ENCODE peak calls at places on chromosomes 1 and 21, in four cellular contexts. One of them, this sample, is unnamed.
A peak's percentile ranks its signal among the peaks of the same experiment; 100 is the strongest.

GRCh38 chr1:20885121-20885520 is 98.0 kb upstream of the HP1BP3 start:
- DNase-seq in hepatocyte: peak; percentile 6
- DNase-seq in GM23338: peak; percentile 23
- DNase-seq in neural progenitor cell: peak; percentile 3
- DNase-seq in this sample: peak; percentile 15

GRCh38 chr1:207346562-207346912 is 25.1 kb downstream of the CD55 start:
- DNase-seq in hepatocyte: no peak
- DNase-seq in GM23338: no peak
- DNase-seq in neural progenitor cell: no peak
- DNase-seq in this sample: no peak

GRCh38 chr1:154474802-154475201 is 27.2 kb upstream of the TDRD10 start:
- DNase-seq in hepatocyte: peak; percentile 23
- DNase-seq in GM23338: no peak
- DNase-seq in neural progenitor cell: no peak
- DNase-seq in this sample: peak; percentile 72

GRCh38 chr1:68328485-68328884 is 96.2 kb upstream of the WLS start:
- DNase-seq in hepatocyte: no peak
- DNase-seq in GM23338: no peak
- DNase-seq in neural progenitor cell: no peak
- DNase-seq in this sample: no peak

GRCh38 chr1:162736184-162736583 is 54.3 kb upstream of the HSD17B7 start:
- DNase-seq in hepatocyte: no peak
- DNase-seq in GM23338: no peak
- DNase-seq in neural progenitor cell: no peak
- DNase-seq in this sample: no peak

GRCh38 chr1:22745675-22746585 is 35.3 kb downstream of the EPHB2 start:
- DNase-seq in hepatocyte: peak; percentile 57
- DNase-seq in GM23338: no peak
- DNase-seq in neural progenitor cell: no peak
- DNase-seq in this sample: peak; percentile 84

GRCh38 chr1:98044071-98044697 is 123.3 kb upstream of the DPYD start:
- DNase-seq in hepatocyte: no peak
- DNase-seq in GM23338: peak; percentile 31
- DNase-seq in neural progenitor cell: no peak
- DNase-seq in this sample: no peak

GRCh38 chr21:31184462-31184861 is 146.2 kb upstream of the KRTAP19-8 start:
- DNase-seq in hepatocyte: no peak
- DNase-seq in GM23338: no peak
- DNase-seq in neural progenitor cell: no peak
- DNase-seq in this sample: no peak

GRCh38 chr1:202625416-202626360 is 84.6 kb downstream of the SYT2 start:
- DNase-seq in hepatocyte: peak; percentile 82
- DNase-seq in GM23338: peak; percentile 88
- DNase-seq in neural progenitor cell: peak; percentile 85
- DNase-seq in this sample: peak; percentile 53

DNA sequence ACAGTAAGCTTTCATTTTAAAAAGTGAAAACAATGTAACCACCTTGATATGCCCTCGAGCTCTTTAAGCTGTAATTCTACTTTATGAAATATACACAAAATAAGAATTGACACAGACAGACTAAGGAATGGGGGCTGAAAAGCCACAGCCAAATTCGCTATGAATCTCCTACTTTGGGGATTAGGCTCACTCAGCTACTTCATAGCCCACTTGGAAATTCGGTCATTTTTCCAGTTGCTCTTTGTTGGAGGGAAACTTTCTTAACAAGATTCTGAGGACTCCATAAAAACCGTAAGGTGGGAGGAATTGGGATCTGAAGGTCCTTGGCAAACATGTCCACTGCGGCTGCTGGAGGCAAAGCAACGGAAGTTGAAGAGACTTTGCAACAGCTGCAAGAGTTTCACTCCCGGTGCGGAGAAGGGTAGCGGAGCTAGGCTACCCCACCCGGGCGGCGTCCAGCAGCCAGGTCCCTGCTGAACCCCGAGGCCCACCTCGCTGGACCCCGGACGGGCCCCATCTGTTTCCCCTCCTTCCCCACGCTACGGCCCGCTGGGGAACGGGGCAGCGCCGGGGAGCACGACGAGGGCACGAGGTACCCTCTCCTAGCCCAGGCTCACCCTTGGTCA is 634 bp downstream of the MYCBP start:
- DNase-seq in hepatocyte: peak; percentile 28
- DNase-seq in GM23338: peak; percentile 33
- DNase-seq in neural progenitor cell: peak; percentile 38
- DNase-seq in this sample: peak; percentile 26
- H2AFZ ChIP-seq in hepatocyte: peak overlapping the region; percentile 67
- H2AFZ ChIP-seq in GM23338: peak overlapping the region; percentile 38
- H2AFZ ChIP-seq in neural progenitor cell: peak overlapping the region; percentile 74
- H2AFZ ChIP-seq in this sample: peak overlapping the region; percentile 89

DNA sequence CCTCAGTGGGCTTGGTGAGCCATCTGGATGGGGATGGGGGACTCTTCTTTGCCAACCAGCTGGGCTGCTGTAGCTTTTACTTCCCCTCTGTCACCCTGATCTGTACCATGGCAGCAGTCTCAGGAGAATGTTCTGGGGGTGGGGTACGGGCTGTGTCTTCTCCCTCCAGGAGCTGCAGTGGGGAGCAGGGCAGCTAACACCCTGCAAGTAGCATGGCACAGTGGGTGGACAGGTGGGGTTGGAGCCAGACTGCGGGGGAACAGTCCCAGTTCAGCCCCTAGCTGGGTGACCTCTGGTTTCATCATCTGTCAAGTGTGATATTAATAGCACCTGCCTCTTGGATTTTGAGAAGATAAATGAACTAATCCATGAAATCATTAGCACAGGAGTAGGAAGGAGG is 3.1 kb downstream of the NFASC start:
- DNase-seq in hepatocyte: no peak
- DNase-seq in GM23338: no peak
- DNase-seq in neural progenitor cell: no peak
- DNase-seq in this sample: no peak
- H3K4me1 ChIP-seq in hepatocyte: no peaks in the 10 kb centered on the region
- H3K4me1 ChIP-seq in GM23338: peaks cover 17% of the 10 kb centered on the region
- H3K4me1 ChIP-seq in neural progenitor cell: peaks cover 7% of the 10 kb centered on the region
- H3K4me1 ChIP-seq in this sample: no peaks in the 10 kb centered on the region

DNA sequence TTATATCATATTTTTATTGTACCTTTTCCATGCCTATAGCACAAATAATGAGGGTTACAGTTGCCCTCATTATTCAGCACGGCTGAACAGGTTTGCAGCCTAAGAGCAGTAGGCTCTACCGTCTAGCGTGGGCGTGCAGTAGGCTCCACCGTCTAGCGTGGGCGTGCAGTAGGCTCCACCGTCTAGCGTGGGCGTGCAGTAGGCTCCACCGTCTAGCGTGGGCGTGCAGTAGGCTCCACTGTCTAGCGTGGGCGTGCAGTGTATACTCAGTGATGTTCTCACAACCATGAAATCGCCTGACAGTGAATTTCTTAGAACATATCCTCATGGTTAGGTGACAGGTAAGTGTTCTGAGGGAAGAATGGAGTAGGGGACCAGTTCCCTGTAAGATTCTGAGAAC is 84.9 kb downstream of the DYRK1A start:
- DNase-seq in hepatocyte: no peak
- DNase-seq in GM23338: no peak
- DNase-seq in neural progenitor cell: no peak
- DNase-seq in this sample: no peak
- H2AFZ ChIP-seq in hepatocyte: no peak overlapping the region
- H2AFZ ChIP-seq in GM23338: no peak overlapping the region
- H2AFZ ChIP-seq in neural progenitor cell: no peak overlapping the region
- H2AFZ ChIP-seq in this sample: no peak overlapping the region

GRCh38 chr1:216015116-216015515 is 408.1 kb downstream of the USH2A start:
- DNase-seq in hepatocyte: no peak
- DNase-seq in GM23338: no peak
- DNase-seq in neural progenitor cell: no peak
- DNase-seq in this sample: no peak
- H3K4me1 ChIP-seq in hepatocyte: no peaks in the 10 kb centered on the region
- H3K4me1 ChIP-seq in GM23338: peaks cover 17% of the 10 kb centered on the region
- H3K4me1 ChIP-seq in neural progenitor cell: peaks cover 7% of the 10 kb centered on the region
- H3K4me1 ChIP-seq in this sample: no peaks in the 10 kb centered on the region

DNA sequence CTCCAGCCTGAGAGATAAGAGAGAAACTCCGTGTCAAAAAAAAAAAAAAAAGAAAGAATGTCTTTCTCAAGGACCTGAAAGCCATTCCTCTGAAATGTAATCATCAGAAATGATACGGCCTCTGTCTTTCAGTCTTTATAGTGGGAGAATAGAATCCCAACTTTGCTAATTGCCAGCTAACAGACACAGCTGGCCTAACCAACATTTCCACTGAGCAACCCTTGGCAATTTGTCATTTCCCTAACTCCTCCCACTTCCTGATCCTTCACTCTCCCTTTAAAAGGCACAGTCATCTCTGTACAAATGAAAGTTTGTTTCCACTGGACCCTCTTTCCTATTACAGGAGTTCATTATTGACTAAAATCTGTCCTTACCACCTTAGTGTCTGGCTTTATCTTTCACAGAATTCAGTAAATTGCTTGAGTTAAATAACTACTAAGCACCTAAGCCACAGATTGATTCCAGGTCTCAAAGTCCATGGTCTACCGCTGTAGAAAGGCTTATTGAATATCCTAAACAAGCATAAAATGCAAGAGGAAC is 4.3 kb upstream of the CBR1 start:
- DNase-seq in hepatocyte: peak; percentile 43
- DNase-seq in GM23338: no peak
- DNase-seq in neural progenitor cell: no peak
- DNase-seq in this sample: peak; percentile 69
- H2AFZ ChIP-seq in hepatocyte: no peak overlapping the region
- H2AFZ ChIP-seq in GM23338: peak overlapping the region; percentile 53
- H2AFZ ChIP-seq in neural progenitor cell: no peak overlapping the region
- H2AFZ ChIP-seq in this sample: peak overlapping the region; percentile 68

GRCh38 chr1:6207075-6207885 is 1.4 kb downstream of the RNF207 start:
- DNase-seq in hepatocyte: no peak
- DNase-seq in GM23338: no peak
- DNase-seq in neural progenitor cell: no peak
- DNase-seq in this sample: no peak

GRCh38 chr1:6207921-6208320 is 2.0 kb downstream of the RNF207 start:
- DNase-seq in hepatocyte: no peak
- DNase-seq in GM23338: no peak
- DNase-seq in neural progenitor cell: no peak
- DNase-seq in this sample: no peak

GRCh38 chr1:6208723-6209660 is 3.1 kb downstream of the RNF207 start:
- DNase-seq in hepatocyte: peak; percentile 72
- DNase-seq in GM23338: peak; percentile 61
- DNase-seq in neural progenitor cell: peak; percentile 82
- DNase-seq in this sample: no peak

GRCh38 chr1:6209661-6210605 is 4.0 kb downstream of the RNF207 start:
- DNase-seq in hepatocyte: no peak
- DNase-seq in GM23338: peak; percentile 70
- DNase-seq in neural progenitor cell: peak; percentile 38
- DNase-seq in this sample: no peak

GRCh38 chr1:6205849-6206845 is at the start of gene RNF207:
- DNase-seq in hepatocyte: peak; percentile 91
- DNase-seq in GM23338: peak; percentile 91
- DNase-seq in neural progenitor cell: peak; percentile 86
- DNase-seq in this sample: peak; percentile 95
- H3K4me1 ChIP-seq in hepatocyte: peaks cover 33% of the 10 kb centered on the region
- H3K4me1 ChIP-seq in GM23338: peaks cover 28% of the 10 kb centered on the region
- H3K4me1 ChIP-seq in neural progenitor cell: peaks cover 14% of the 10 kb centered on the region
- H3K4me1 ChIP-seq in this sample: peaks cover 14% of the 10 kb centered on the region

This sample was measured in PC-3.